ENCODE peak calls at places on chromosomes 7 and 10, in six cellular contexts. I is stimulated activated CD8-positive, alpha-beta memory T cell treated with anti-CD3 and anti-CD28 coated beads, Interleukin-4, amount 100 ng/mL, for 4 hours; K is right lobe of liver; X is spleen; L is posterior vena cava; F is HEK293T. N is an unnamed sample.

GRCh38 chr10:77889277-77889903 is 37.2 kb downstream of the DLG5 start:
- DNase-seq in I (no peak), K (peak; percentile 51), X (no peak), L (no peak), F (peak; percentile 37), N (no peak)

GRCh38 chr10:110628161-110628560 is 16.0 kb upstream of the RBM20 start:
- DNase-seq in I (no peak), K (no peak), X (no peak), L (no peak), F (no peak), N (no peak)

GRCh38 chr7:347001-347590 is 57.1 kb downstream of the FOXL3 start:
- DNase-seq in I (no peak), K (no peak), X (no peak), L (no peak), F (no peak), N (no peak)

GRCh38 chr10:44589181-44589884 is 204.4 kb upstream of the CXCL12 start:
- DNase-seq in I (no peak), K (no peak), X (no peak), L (no peak), F (peak; percentile 20), N (no peak)

GRCh38 chr10:29976134-29976533 is 83.3 kb downstream of the JCAD start:
- DNase-seq in I (no peak), K (no peak), X (no peak), L (no peak), F (no peak), N (no peak)

GRCh38 chr7:86470763-86471162 is 172.9 kb upstream of the GRM3 start:
- DNase-seq in I (no peak), K (no peak), X (no peak), L (no peak), F (no peak), N (no peak)

GRCh38 chr10:14659626-14660196 is 115.0 kb downstream of the FAM107B start:
- DNase-seq in I (no peak), K (no peak), X (peak; percentile 87), L (no peak), F (no peak), N (no peak)

GRCh38 chr10:96327462-96327861 is 23.2 kb downstream of the DNTT start:
- DNase-seq in I (no peak), K (no peak), X (no peak), L (no peak), F (no peak), N (no peak)

GRCh38 chr10:120600871-120601644 is 144.0 kb downstream of the PLPP4 start:
- DNase-seq in I (no peak), K (no peak), X (no peak), L (no peak), F (peak; percentile 46), N (no peak)

GRCh38 chr7:154566877-154567276 is 436.0 kb downstream of the PAXIP1 start:
- DNase-seq in I (no peak), K (no peak), X (no peak), L (no peak), F (no peak), N (no peak)

GRCh38 chr7:26490631-26491624 is 199.3 kb downstream of the SNX10 start:
- DNase-seq in I (no peak), K (no peak), X (no peak), L (no peak), F (no peak), N (peak; percentile 97)

GRCh38 chr10:6776170-6776569 is 196.1 kb upstream of the PRKCQ start:
- DNase-seq in I (no peak), K (no peak), X (no peak), L (no peak), F (no peak), N (no peak)

GRCh38 chr7:107318523-107319160 is 149.8 kb downstream of the HBP1 start:
- DNase-seq in I (no peak), K (no peak), X (no peak), L (no peak), F (peak; percentile 6), N (no peak)

GRCh38 chr7:2764621-2765020 is 76.6 kb downstream of the AMZ1 start:
- DNase-seq in I (no peak), K (no peak), X (no peak), L (no peak), F (no peak), N (no peak)

GRCh38 chr10:83536426-83536825 is 602.9 kb upstream of the GHITM start:
- DNase-seq in I (no peak), K (no peak), X (no peak), L (no peak), F (no peak), N (no peak)

GRCh38 chr7:43439631-43440401 is 143.1 kb upstream of the STK17A start:
- DNase-seq in I (peak; percentile 11), K (peak; percentile 47), X (peak; percentile 83), L (no peak), F (peak; percentile 86), N (no peak)

GRCh38 chr7:51613911-51614344 is 297.3 kb upstream of the COBL start:
- DNase-seq in I (no peak), K (no peak), X (no peak), L (no peak), F (no peak), N (no peak)

GRCh38 chr10:58531084-58531695 is 18.5 kb downstream of the BICC1 start:
- DNase-seq in I (peak; percentile 13), K (peak; percentile 62), X (no peak), L (no peak), F (peak; percentile 59), N (no peak)

GRCh38 chr10:21638681-21639080 is 104.6 kb downstream of the MLLT10 start:
- DNase-seq in I (no peak), K (no peak), X (no peak), L (no peak), F (no peak), N (no peak)

GRCh38 chr10:13885238-13885990 is 298.6 kb downstream of the PRPF18 start:
- DNase-seq in I (no peak), K (no peak), X (no peak), L (no peak), F (no peak), N (no peak)

GRCh38 chr10:119578355-119578754 is 18.4 kb downstream of the TIAL1 start:
- DNase-seq in I (no peak), K (no peak), X (no peak), L (no peak), F (no peak), N (no peak)

GRCh38 chr7:18495412-18496335 is at the start of gene HDAC9:
- DNase-seq in I (no peak), K (no peak), X (peak; percentile 75), L (no peak), F (peak; percentile 18), N (peak; percentile 4)

GRCh38 chr7:29564455-29565185 is 985 bp downstream of the PRR15 start:
- DNase-seq in I (no peak), K (peak; percentile 47), X (peak; percentile 79), L (peak; percentile 89), F (peak; percentile 63), N (no peak)

GRCh38 chr10:104333037-104333727 is 5.1 kb downstream of the ITPRIP start:
- DNase-seq in I (peak; percentile 31), K (peak; percentile 43), X (peak; percentile 77), L (no peak), F (no peak), N (no peak)

GRCh38 chr7:11665381-11665780 is 166.6 kb downstream of the THSD7A start:
- DNase-seq in I (no peak), K (no peak), X (no peak), L (no peak), F (no peak), N (no peak)

GRCh38 chr7:150858236-150859197 is 6.2 kb downstream of the AOC1 start:
- DNase-seq in I (no peak), K (no peak), X (no peak), L (no peak), F (no peak), N (no peak)

GRCh38 chr10:84256510-84257342 is 11.9 kb downstream of the RGR start:
- DNase-seq in I (no peak), K (no peak), X (no peak), L (peak; percentile 89), F (no peak), N (no peak)

GRCh38 chr10:70810967-70811366 is 4.8 kb upstream of the SGPL1 start:
- DNase-seq in I (no peak), K (no peak), X (no peak), L (no peak), F (no peak), N (no peak)

N was measured in NCI-H524 treated with DMSO at 0.1 percent for 48 hours.